ENCODE peak calls at places on chromosomes 6 and 20, in four cellular contexts. One of them, this sample, is unnamed.
A peak's percentile ranks its signal among the peaks of the same experiment; 100 is the strongest.

GRCh38 chr6:130029163-130029562 is 10.8 kb downstream of the L3MBTL3 start:
- DNase-seq in transverse colon: no peak
- DNase-seq in A549: no peak
- DNase-seq in sigmoid colon: no peak
- DNase-seq in this sample: no peak

GRCh38 chr20:46562373-46563169 is 12.1 kb upstream of the OCSTAMP start:
- DNase-seq in transverse colon: peak; percentile 73
- DNase-seq in A549: peak; percentile 82
- DNase-seq in sigmoid colon: peak; percentile 85
- DNase-seq in this sample: peak; percentile 95

GRCh38 chr20:61735503-61735785 is 330.2 kb downstream of the TAF4 start:
- DNase-seq in transverse colon: no peak
- DNase-seq in A549: no peak
- DNase-seq in sigmoid colon: no peak
- DNase-seq in this sample: no peak

GRCh38 chr20:58175425-58175824 is 53.0 kb downstream of the ANKRD60 start:
- DNase-seq in transverse colon: no peak
- DNase-seq in A549: no peak
- DNase-seq in sigmoid colon: no peak
- DNase-seq in this sample: no peak

GRCh38 chr20:53949319-53949839 is 121.0 kb downstream of the BCAS1 start:
- DNase-seq in transverse colon: peak; percentile 69
- DNase-seq in A549: no peak
- DNase-seq in sigmoid colon: no peak
- DNase-seq in this sample: peak; percentile 92

GRCh38 chr20:48697845-48698491 is 129.8 kb downstream of the PREX1 start:
- DNase-seq in transverse colon: peak; percentile 51
- DNase-seq in A549: peak; percentile 61
- DNase-seq in sigmoid colon: peak; percentile 75
- DNase-seq in this sample: no peak

GRCh38 chr6:40796280-40797223 is 209.4 kb upstream of the LRFN2 start:
- DNase-seq in transverse colon: no peak
- DNase-seq in A549: no peak
- DNase-seq in sigmoid colon: no peak
- DNase-seq in this sample: no peak

GRCh38 chr20:16637814-16638213 is 64.6 kb upstream of the KIF16B start:
- DNase-seq in transverse colon: no peak
- DNase-seq in A549: no peak
- DNase-seq in sigmoid colon: no peak
- DNase-seq in this sample: no peak

GRCh38 chr6:167448378-167448777 is 123.5 kb downstream of the TTLL2 start:
- DNase-seq in transverse colon: no peak
- DNase-seq in A549: no peak
- DNase-seq in sigmoid colon: no peak
- DNase-seq in this sample: no peak

GRCh38 chr20:50392138-50392866 is 117.9 kb upstream of the PTPN1 start:
- DNase-seq in transverse colon: no peak
- DNase-seq in A549: no peak
- DNase-seq in sigmoid colon: no peak
- DNase-seq in this sample: no peak

GRCh38 chr6:154157082-154157481 is 118.0 kb downstream of the OPRM1 start:
- DNase-seq in transverse colon: no peak
- DNase-seq in A549: no peak
- DNase-seq in sigmoid colon: no peak
- DNase-seq in this sample: peak; percentile 86

GRCh38 chr6:3455121-3455489 is 1.7 kb downstream of the SLC22A23 start:
- DNase-seq in transverse colon: peak; percentile 55
- DNase-seq in A549: no peak
- DNase-seq in sigmoid colon: no peak
- DNase-seq in this sample: no peak

GRCh38 chr20:34111712-34112599 is at the start of gene EIF2S2:
- DNase-seq in transverse colon: peak; percentile 97
- DNase-seq in A549: peak; percentile 92
- DNase-seq in sigmoid colon: peak; percentile 98
- DNase-seq in this sample: peak; percentile 99

GRCh38 chr6:33620584-33621395 is at the start of gene ITPR3:
- DNase-seq in transverse colon: peak; percentile 81
- DNase-seq in A549: peak; percentile 72
- DNase-seq in sigmoid colon: peak; percentile 80
- DNase-seq in this sample: no peak

GRCh38 chr20:6008254-6008653 is 45.6 kb downstream of the LRRN4 start:
- DNase-seq in transverse colon: peak; percentile 27
- DNase-seq in A549: peak; percentile 45
- DNase-seq in sigmoid colon: peak; percentile 82
- DNase-seq in this sample: no peak

GRCh38 chr6:144657691-144658090 is 372.6 kb downstream of the UTRN start:
- DNase-seq in transverse colon: no peak
- DNase-seq in A549: no peak
- DNase-seq in sigmoid colon: no peak
- DNase-seq in this sample: no peak

GRCh38 chr6:33706136-33706725 is 5.3 kb downstream of the UQCC2 start:
- DNase-seq in transverse colon: no peak
- DNase-seq in A549: no peak
- DNase-seq in sigmoid colon: peak; percentile 59
- DNase-seq in this sample: no peak

GRCh38 chr20:47493175-47493953 is 8.3 kb upstream of the NCOA3 start:
- DNase-seq in transverse colon: peak; percentile 93
- DNase-seq in A549: peak; percentile 37
- DNase-seq in sigmoid colon: peak; percentile 95
- DNase-seq in this sample: peak; percentile 97

GRCh38 chr20:58102744-58103516 is 125.5 kb downstream of the ANKRD60 start:
- DNase-seq in transverse colon: no peak
- DNase-seq in A549: no peak
- DNase-seq in sigmoid colon: no peak
- DNase-seq in this sample: peak; percentile 80

GRCh38 chr20:63885264-63886053 is 9.5 kb upstream of the DNAJC5 start:
- DNase-seq in transverse colon: peak; percentile 34
- DNase-seq in A549: no peak
- DNase-seq in sigmoid colon: no peak
- DNase-seq in this sample: no peak

GRCh38 chr6:56334937-56335336 is 87.6 kb upstream of the COL21A1 start:
- DNase-seq in transverse colon: no peak
- DNase-seq in A549: no peak
- DNase-seq in sigmoid colon: no peak
- DNase-seq in this sample: no peak

GRCh38 chr6:165183496-165184140 is 125.8 kb downstream of the C6orf118 start:
- DNase-seq in transverse colon: no peak
- DNase-seq in A549: no peak
- DNase-seq in sigmoid colon: no peak
- DNase-seq in this sample: no peak

GRCh38 chr6:160950507-160950906 is 41.1 kb upstream of the MAP3K4 start:
- DNase-seq in transverse colon: no peak
- DNase-seq in A549: peak; percentile 16
- DNase-seq in sigmoid colon: no peak
- DNase-seq in this sample: peak; percentile 39

GRCh38 chr20:18971121-18971520 is 157.5 kb downstream of the SCP2D1 start:
- DNase-seq in transverse colon: no peak
- DNase-seq in A549: no peak
- DNase-seq in sigmoid colon: no peak
- DNase-seq in this sample: no peak

GRCh38 chr6:149451361-149452061 is 33.3 kb downstream of the ZC3H12D start:
- DNase-seq in transverse colon: peak; percentile 82
- DNase-seq in A549: no peak
- DNase-seq in sigmoid colon: no peak
- DNase-seq in this sample: no peak

GRCh38 chr6:90765491-90765890 is 178.6 kb upstream of the MAP3K7 start:
- DNase-seq in transverse colon: no peak
- DNase-seq in A549: no peak
- DNase-seq in sigmoid colon: no peak
- DNase-seq in this sample: no peak

GRCh38 chr6:45514454-45514853 is 136.7 kb upstream of the SUPT3H start:
- DNase-seq in transverse colon: no peak
- DNase-seq in A549: no peak
- DNase-seq in sigmoid colon: no peak
- DNase-seq in this sample: no peak

GRCh38 chr6:52512199-52512598 is 64.7 kb downstream of the TRAM2 start:
- DNase-seq in transverse colon: peak; percentile 22
- DNase-seq in A549: peak; percentile 43
- DNase-seq in sigmoid colon: peak; percentile 89
- DNase-seq in this sample: no peak

GRCh38 chr20:5859611-5860010 is 90.7 kb downstream of the TRMT6 start:
- DNase-seq in transverse colon: no peak
- DNase-seq in A549: no peak
- DNase-seq in sigmoid colon: no peak
- DNase-seq in this sample: no peak

GRCh38 chr6:107080036-107080435 is 35.3 kb downstream of the BEND3 start:
- DNase-seq in transverse colon: no peak
- DNase-seq in A549: no peak
- DNase-seq in sigmoid colon: peak; percentile 46
- DNase-seq in this sample: no peak

GRCh38 chr20:8930691-8931090 is 138.2 kb upstream of the PLCB4 start:
- DNase-seq in transverse colon: no peak
- DNase-seq in A549: no peak
- DNase-seq in sigmoid colon: no peak
- DNase-seq in this sample: no peak

GRCh38 chr6:40997256-40997957 is 41.6 kb downstream of the UNC5CL start:
- DNase-seq in transverse colon: peak; percentile 31
- DNase-seq in A549: peak; percentile 68
- DNase-seq in sigmoid colon: no peak
- DNase-seq in this sample: no peak

GRCh38 chr6:31272431-31272830 is 539 bp upstream of the HLA-C start:
- DNase-seq in transverse colon: no peak
- DNase-seq in A549: no peak
- DNase-seq in sigmoid colon: no peak
- DNase-seq in this sample: no peak

GRCh38 chr6:16042751-16043150 is 86.1 kb upstream of the MYLIP start:
- DNase-seq in transverse colon: no peak
- DNase-seq in A549: no peak
- DNase-seq in sigmoid colon: no peak
- DNase-seq in this sample: no peak
- TF ChIP-seq EP300 in transverse colon: no peak
- TF ChIP-seq EP300 in A549: no peak
- TF ChIP-seq EP300 in sigmoid colon: no peak
- TF ChIP-seq EP300 in this sample: no peak

GRCh38 chr6:24658573-24659511 is 7.9 kb downstream of the TDP2 start:
- DNase-seq in transverse colon: peak; percentile 56
- DNase-seq in A549: peak; percentile 35
- DNase-seq in sigmoid colon: no peak
- DNase-seq in this sample: no peak
- TF ChIP-seq EP300 in transverse colon: no peak
- TF ChIP-seq EP300 in A549: peak; percentile 83
- TF ChIP-seq EP300 in sigmoid colon: no peak
- TF ChIP-seq EP300 in this sample: no peak

GRCh38 chr20:36542516-36543186 is 1.3 kb downstream of the MYL9 start:
- DNase-seq in transverse colon: no peak
- DNase-seq in A549: no peak
- DNase-seq in sigmoid colon: peak; percentile 67
- DNase-seq in this sample: no peak

GRCh38 chr20:36540551-36541211 is 638 bp upstream of the MYL9 start:
- DNase-seq in transverse colon: no peak
- DNase-seq in A549: no peak
- DNase-seq in sigmoid colon: peak; percentile 82
- DNase-seq in this sample: no peak

GRCh38 chr20:36543187-36544133 is 2.1 kb downstream of the MYL9 start:
- DNase-seq in transverse colon: peak; percentile 60
- DNase-seq in A549: no peak
- DNase-seq in sigmoid colon: peak; percentile 92
- DNase-seq in this sample: no peak

GRCh38 chr20:36542019-36542488 is 735 bp downstream of the MYL9 start:
- DNase-seq in transverse colon: peak; percentile 38
- DNase-seq in A549: no peak
- DNase-seq in sigmoid colon: peak; percentile 89
- DNase-seq in this sample: no peak

DNA sequence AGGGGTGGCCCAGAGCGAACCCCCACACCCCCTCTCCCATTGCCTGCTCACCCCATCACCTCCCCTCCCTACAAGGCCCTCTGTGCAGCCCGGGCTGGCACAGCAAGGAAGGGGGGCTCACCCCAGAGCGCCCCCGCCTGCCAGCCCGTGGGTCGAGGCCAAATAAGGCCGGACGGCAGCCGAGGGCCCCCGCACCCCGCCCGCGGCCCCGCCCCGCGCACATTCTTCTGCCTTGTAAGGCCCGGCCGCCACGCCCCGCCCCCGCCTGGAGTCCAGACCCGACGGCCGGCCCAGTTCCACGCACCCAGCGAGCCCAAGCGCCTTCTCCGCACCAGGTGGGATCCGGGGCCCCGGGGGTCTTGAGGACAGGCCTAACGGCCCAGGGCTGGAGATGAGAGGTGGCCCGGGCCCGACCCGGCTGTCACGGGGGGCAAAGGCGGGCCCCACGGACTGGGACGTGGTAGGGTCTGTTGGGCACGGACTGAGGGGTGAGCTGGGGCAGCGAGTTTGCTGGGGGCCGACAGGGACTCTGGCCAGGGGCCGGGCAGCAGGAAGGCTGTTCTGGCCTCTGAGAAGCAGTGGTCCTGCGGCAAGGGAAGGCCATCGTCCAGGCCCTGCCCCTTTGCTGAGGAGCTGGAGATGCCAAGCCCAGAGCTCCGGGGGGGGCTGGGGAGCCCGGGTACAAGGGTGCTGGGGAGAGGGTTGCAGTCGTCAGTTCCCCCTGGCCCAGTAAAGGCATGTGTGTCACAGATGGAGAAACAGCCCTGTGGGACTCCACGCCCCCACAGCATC is at the start of gene MYL9:
- DNase-seq in transverse colon: peak; percentile 89
- DNase-seq in A549: no peak
- DNase-seq in sigmoid colon: peak; percentile 99
- DNase-seq in this sample: peak; percentile 96
- TF ChIP-seq EP300 in transverse colon: no peak
- TF ChIP-seq EP300 in A549: no peak
- TF ChIP-seq EP300 in sigmoid colon: no peak
- TF ChIP-seq EP300 in this sample: no peak

GRCh38 chr20:4009305-4009704 is 6.1 kb downstream of the RNF24 start:
- DNase-seq in transverse colon: no peak
- DNase-seq in A549: no peak
- DNase-seq in sigmoid colon: no peak
- DNase-seq in this sample: no peak
- TF ChIP-seq EP300 in transverse colon: no peak
- TF ChIP-seq EP300 in A549: no peak
- TF ChIP-seq EP300 in sigmoid colon: no peak
- TF ChIP-seq EP300 in this sample: no peak

GRCh38 chr6:157569543-157569942 is 188.6 kb downstream of the ZDHHC14 start:
- DNase-seq in transverse colon: no peak
- DNase-seq in A549: no peak
- DNase-seq in sigmoid colon: no peak
- DNase-seq in this sample: no peak
- TF ChIP-seq EP300 in transverse colon: no peak
- TF ChIP-seq EP300 in A549: no peak
- TF ChIP-seq EP300 in sigmoid colon: no peak
- TF ChIP-seq EP300 in this sample: no peak

GRCh38 chr6:141946502-141946901 is 186.2 kb upstream of the GJE1 start:
- DNase-seq in transverse colon: no peak
- DNase-seq in A549: no peak
- DNase-seq in sigmoid colon: no peak
- DNase-seq in this sample: no peak
- TF ChIP-seq EP300 in transverse colon: no peak
- TF ChIP-seq EP300 in A549: no peak
- TF ChIP-seq EP300 in sigmoid colon: no peak
- TF ChIP-seq EP300 in this sample: no peak

This sample was measured in esophagus muscularis mucosa.